ENCODE peak calls at places on chromosomes 16 and 17, in four cellular contexts. One of them, this sample, is unnamed.

GRCh38 chr17:64411999-64412771 is 21.5 kb upstream of the PECAM1 start:
- DNase-seq in OCI-LY7: peak; percentile 92
- DNase-seq in prostate gland: no peak
- DNase-seq in AG10803: peak; percentile 13
- DNase-seq in this sample: no peak

GRCh38 chr17:60305141-60305540 is 86.8 kb downstream of the USP32 start:
- DNase-seq in OCI-LY7: peak; percentile 53
- DNase-seq in prostate gland: no peak
- DNase-seq in AG10803: no peak
- DNase-seq in this sample: peak; percentile 27

GRCh38 chr16:81582655-81583441 is 138.2 kb downstream of the CMIP start:
- DNase-seq in OCI-LY7: no peak
- DNase-seq in prostate gland: no peak
- DNase-seq in AG10803: peak; percentile 63
- DNase-seq in this sample: no peak

GRCh38 chr17:57552114-57552601 is 192.9 kb downstream of the CCDC182 start:
- DNase-seq in OCI-LY7: peak; percentile 94
- DNase-seq in prostate gland: no peak
- DNase-seq in AG10803: no peak
- DNase-seq in this sample: peak; percentile 82

GRCh38 chr17:65559802-65560627 is 1.4 kb downstream of the AXIN2 start:
- DNase-seq in OCI-LY7: peak; percentile 39
- DNase-seq in prostate gland: peak; percentile 40
- DNase-seq in AG10803: no peak
- DNase-seq in this sample: peak; percentile 49

GRCh38 chr17:46943218-46943510 is 20.2 kb downstream of the GOSR2 start:
- DNase-seq in OCI-LY7: no peak
- DNase-seq in prostate gland: no peak
- DNase-seq in AG10803: no peak
- DNase-seq in this sample: no peak

GRCh38 chr17:47810200-47810821 is 11.3 kb downstream of the OSBPL7 start:
- DNase-seq in OCI-LY7: no peak
- DNase-seq in prostate gland: no peak
- DNase-seq in AG10803: peak; percentile 87
- DNase-seq in this sample: peak; percentile 70

GRCh38 chr17:68542698-68543463 is 30.7 kb downstream of the PRKAR1A start:
- DNase-seq in OCI-LY7: no peak
- DNase-seq in prostate gland: no peak
- DNase-seq in AG10803: no peak
- DNase-seq in this sample: no peak

GRCh38 chr17:2343421-2343820 is 6.1 kb downstream of the SGSM2 start:
- DNase-seq in OCI-LY7: no peak
- DNase-seq in prostate gland: no peak
- DNase-seq in AG10803: no peak
- DNase-seq in this sample: no peak

GRCh38 chr16:72836181-72836580 is 211.7 kb downstream of the ZFHX3 start:
- DNase-seq in OCI-LY7: no peak
- DNase-seq in prostate gland: peak; percentile 85
- DNase-seq in AG10803: no peak
- DNase-seq in this sample: no peak

GRCh38 chr16:47143329-47143676 is 442 bp downstream of the NETO2 start:
- DNase-seq in OCI-LY7: peak; percentile 53
- DNase-seq in prostate gland: peak; percentile 15
- DNase-seq in AG10803: peak; percentile 56
- DNase-seq in this sample: peak; percentile 90

GRCh38 chr16:83955218-83956130 is 2.4 kb downstream of the OSGIN1 start:
- DNase-seq in OCI-LY7: no peak
- DNase-seq in prostate gland: no peak
- DNase-seq in AG10803: peak; percentile 60
- DNase-seq in this sample: no peak

GRCh38 chr17:50517504-50518264 is 9.4 kb downstream of the MYCBPAP start:
- DNase-seq in OCI-LY7: no peak
- DNase-seq in prostate gland: no peak
- DNase-seq in AG10803: no peak
- DNase-seq in this sample: no peak

GRCh38 chr17:5695480-5695879 is 111.2 kb upstream of the NLRP1 start:
- DNase-seq in OCI-LY7: no peak
- DNase-seq in prostate gland: no peak
- DNase-seq in AG10803: no peak
- DNase-seq in this sample: no peak

GRCh38 chr16:47779201-47780016 is 318.3 kb downstream of the PHKB start:
- DNase-seq in OCI-LY7: no peak
- DNase-seq in prostate gland: no peak
- DNase-seq in AG10803: peak; percentile 15
- DNase-seq in this sample: peak; percentile 28

DNA sequence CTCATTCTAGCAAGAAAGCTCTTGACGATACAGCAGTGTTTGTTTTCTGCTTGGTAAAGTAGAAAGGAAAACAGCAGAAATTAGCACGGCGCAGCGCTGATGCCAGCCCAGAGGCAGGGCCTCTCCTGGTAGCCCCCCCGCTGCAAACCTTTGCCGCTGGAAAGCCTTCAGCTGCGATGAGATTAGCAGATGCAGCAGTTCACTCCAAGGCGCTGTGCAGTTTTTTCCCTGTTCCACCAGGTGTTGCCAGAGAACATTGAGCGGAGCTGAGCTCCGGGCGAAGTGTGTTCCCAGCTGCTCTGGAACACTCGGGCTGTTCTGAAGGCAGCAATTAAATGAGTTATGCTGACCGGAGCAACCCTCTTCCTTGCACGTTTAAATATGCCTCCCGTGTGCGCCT is 72.5 kb downstream of the RBFOX1 start:
- DNase-seq in OCI-LY7: no peak
- DNase-seq in prostate gland: no peak
- DNase-seq in AG10803: peak; percentile 4
- DNase-seq in this sample: no peak
- TF ChIP-seq CTCF in OCI-LY7: no peak
- TF ChIP-seq CTCF in prostate gland: no peak
- TF ChIP-seq CTCF in AG10803: peak; percentile 32
- TF ChIP-seq CTCF in this sample: no peak

DNA sequence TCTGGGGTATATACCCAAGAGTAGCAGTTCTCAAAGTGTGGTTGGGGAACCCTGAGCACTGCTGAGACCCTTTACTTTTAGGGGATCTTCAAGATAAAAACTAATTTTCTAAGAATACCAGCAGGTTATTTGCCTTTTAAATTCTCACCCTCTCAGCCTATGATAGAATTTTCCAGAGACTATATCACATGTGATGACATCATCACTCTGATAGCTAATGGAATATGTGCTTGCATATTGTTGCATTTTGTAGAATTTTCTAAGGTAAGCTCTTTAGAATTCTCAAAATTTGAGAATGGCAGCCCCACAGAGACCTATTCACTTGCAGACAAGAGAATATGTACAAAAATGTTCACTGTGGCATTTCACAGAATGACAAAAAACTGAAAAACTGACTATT is 181.1 kb downstream of the MYO1D start:
- DNase-seq in OCI-LY7: no peak
- DNase-seq in prostate gland: no peak
- DNase-seq in AG10803: no peak
- DNase-seq in this sample: no peak
- TF ChIP-seq CTCF in OCI-LY7: no peak
- TF ChIP-seq CTCF in prostate gland: no peak
- TF ChIP-seq CTCF in AG10803: no peak
- TF ChIP-seq CTCF in this sample: no peak

GRCh38 chr16:53542283-53542682 is 39.3 kb upstream of the AKTIP start:
- DNase-seq in OCI-LY7: no peak
- DNase-seq in prostate gland: no peak
- DNase-seq in AG10803: no peak
- DNase-seq in this sample: no peak

GRCh38 chr16:53545433-53545832 is 42.4 kb upstream of the AKTIP start:
- DNase-seq in OCI-LY7: no peak
- DNase-seq in prostate gland: no peak
- DNase-seq in AG10803: no peak
- DNase-seq in this sample: no peak

GRCh38 chr16:53541326-53541725 is 38.3 kb upstream of the AKTIP start:
- DNase-seq in OCI-LY7: no peak
- DNase-seq in prostate gland: no peak
- DNase-seq in AG10803: peak; percentile 35
- DNase-seq in this sample: no peak

GRCh38 chr16:53549970-53550406 is 47.0 kb upstream of the AKTIP start:
- DNase-seq in OCI-LY7: peak; percentile 63
- DNase-seq in prostate gland: peak; percentile 80
- DNase-seq in AG10803: peak; percentile 91
- DNase-seq in this sample: peak; percentile 81

GRCh38 chr16:53546988-53547391 is 44.0 kb upstream of the AKTIP start:
- DNase-seq in OCI-LY7: no peak
- DNase-seq in prostate gland: no peak
- DNase-seq in AG10803: no peak
- DNase-seq in this sample: no peak
- TF ChIP-seq CTCF in OCI-LY7: peak; percentile 50
- TF ChIP-seq CTCF in prostate gland: no peak
- TF ChIP-seq CTCF in AG10803: no peak
- TF ChIP-seq CTCF in this sample: peak; percentile 31

DNA sequence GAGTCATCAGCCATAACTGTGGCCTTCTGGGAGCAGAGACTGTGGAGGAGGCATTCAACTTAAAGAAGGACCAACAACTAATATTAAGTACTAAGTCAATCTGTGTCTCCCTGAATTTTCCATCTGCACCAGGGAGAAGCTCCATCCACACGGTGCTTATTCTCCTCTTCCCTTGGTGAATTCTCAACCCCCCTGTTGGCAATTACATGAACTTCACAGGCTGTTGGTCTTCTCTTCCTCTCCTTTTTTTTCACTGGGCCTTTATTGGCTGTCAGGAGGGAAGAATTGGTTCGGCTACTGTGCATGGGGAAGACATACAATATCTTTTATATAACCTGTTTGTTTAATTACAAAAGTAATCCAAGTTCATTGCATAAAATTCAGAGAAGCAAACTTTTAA is 152.8 kb upstream of the IRX6 start:
- DNase-seq in OCI-LY7: no peak
- DNase-seq in prostate gland: no peak
- DNase-seq in AG10803: no peak
- DNase-seq in this sample: no peak
- TF ChIP-seq CTCF in OCI-LY7: no peak
- TF ChIP-seq CTCF in prostate gland: no peak
- TF ChIP-seq CTCF in AG10803: no peak
- TF ChIP-seq CTCF in this sample: no peak

GRCh38 chr17:33292981-33293867 is at the start of gene ASIC2:
- DNase-seq in OCI-LY7: no peak
- DNase-seq in prostate gland: no peak
- DNase-seq in AG10803: no peak
- DNase-seq in this sample: no peak
- TF ChIP-seq CTCF in OCI-LY7: no peak
- TF ChIP-seq CTCF in prostate gland: no peak
- TF ChIP-seq CTCF in AG10803: no peak
- TF ChIP-seq CTCF in this sample: no peak